ENCODE peak calls at places on chromosomes 6 and 20, in nine cellular contexts. T is amniotic stem cell; P is HTR-8/SVneo; F is foreskin fibroblast; S is AG09309; H is stimulated activated naive CD8-positive, alpha-beta T cell treated with anti-CD3 and anti-CD28 coated beads, Interleukin-15, Interleukin-2, amounts not matched to agents 100 U/mL and 50 U/mL, for 24 hours; W is activated CD8-positive, alpha-beta memory T cell treated with anti-CD3 and anti-CD28 coated beads for 1 hour; M is CD8-positive, alpha-beta memory T cell; C is activated CD4-positive, CD25-positive, alpha-beta regulatory T cell. B is an unnamed sample.
A peak's percentile ranks its signal among the peaks of the same experiment; 100 is the strongest.

GRCh38 chr20:16609066-16609465 is 35.8 kb upstream of the KIF16B start:
- DNase-seq in H (no peak), T (no peak), C (no peak), P (no peak), W (no peak), F (no peak), S (no peak), M (no peak), B (no peak)

GRCh38 chr20:5491463-5491862 is 174.7 kb upstream of the PROKR2 start:
- DNase-seq in W (no peak), M (no peak), T (no peak), S (no peak), C (no peak), F (no peak), H (no peak), P (no peak), B (no peak)

GRCh38 chr6:152984387-152984872 is 1.6 kb upstream of the FBXO5 start:
- DNase-seq in S (no peak), T (no peak), C (no peak), P (no peak), F (peak; percentile 31), M (no peak), W (no peak), H (no peak), B (no peak)

GRCh38 chr20:63934271-63935068 is 21.7 kb downstream of the UCKL1 start:
- DNase-seq in T (no peak), H (no peak), M (no peak), P (no peak), F (no peak), S (no peak), C (no peak), W (no peak), B (no peak)

GRCh38 chr6:38612386-38612965 is 27.3 kb downstream of the BTBD9 start:
- DNase-seq in F (peak; percentile 75), M (no peak), W (no peak), P (no peak), S (peak; percentile 71), C (no peak), T (no peak), H (no peak), B (no peak)

GRCh38 chr6:43076928-43077809 is 1.1 kb downstream of the PTK7 start:
- DNase-seq in C (no peak), T (no peak), P (no peak), F (peak; percentile 73), W (no peak), S (no peak), M (no peak), H (peak; percentile 11), B (no peak)

GRCh38 chr20:33061626-33062025 is 7.9 kb downstream of the BPIFB3 start:
- DNase-seq in S (no peak), M (no peak), F (no peak), T (no peak), C (no peak), P (no peak), H (no peak), W (no peak), B (no peak)

GRCh38 chr20:49641683-49642649 is 71.7 kb downstream of the B4GALT5 start:
- DNase-seq in F (no peak), H (no peak), M (no peak), P (no peak), S (no peak), C (no peak), T (no peak), W (no peak), B (no peak)

GRCh38 chr20:32731882-32732266 is 11.4 kb downstream of the COMMD7 start:
- DNase-seq in T (no peak), P (no peak), W (no peak), H (no peak), S (no peak), F (peak; percentile 73), C (no peak), M (no peak), B (no peak)

GRCh38 chr6:124022641-124023040 is 219.0 kb downstream of the NKAIN2 start:
- DNase-seq in S (no peak), M (no peak), C (no peak), H (no peak), F (no peak), T (no peak), W (no peak), P (no peak), B (no peak)

GRCh38 chr6:149964243-149965190 is 774 bp downstream of the ULBP1 start:
- DNase-seq in M (no peak), W (no peak), S (no peak), H (peak; percentile 37), P (no peak), T (no peak), C (no peak), F (peak; percentile 57), B (no peak)

GRCh38 chr6:13427838-13428527 is 59.4 kb downstream of the GFOD1 start:
- DNase-seq in S (no peak), C (no peak), F (no peak), P (no peak), T (no peak), W (peak; percentile 54), M (peak; percentile 53), H (peak; percentile 85), B (no peak)

GRCh38 chr6:14889172-14889571 is 356.7 kb upstream of the JARID2 start:
- DNase-seq in M (no peak), F (peak; percentile 54), T (no peak), W (no peak), H (no peak), P (no peak), S (no peak), C (no peak), B (no peak)

GRCh38 chr20:13665709-13666108 is 27.0 kb upstream of the TASP1 start:
- DNase-seq in F (no peak), H (no peak), M (no peak), W (no peak), P (no peak), S (no peak), T (no peak), C (no peak), B (no peak)

GRCh38 chr6:145148392-145149175 is 586.7 kb downstream of the EPM2A start:
- DNase-seq in H (no peak), F (peak; percentile 95), P (peak; percentile 53), C (no peak), M (no peak), T (peak; percentile 13), S (peak; percentile 77), W (no peak), B (peak; percentile 30)

GRCh38 chr6:142833054-142833453 is 111.9 kb downstream of the HIVEP2 start:
- DNase-seq in W (no peak), H (no peak), M (no peak), C (no peak), T (peak; percentile 72), S (peak; percentile 74), P (no peak), F (peak; percentile 94), B (peak; percentile 72)

GRCh38 chr6:27791182-27791939 is 120.8 kb downstream of the OR2B2 start:
- DNase-seq in F (peak; percentile 91), H (peak; percentile 65), T (peak; percentile 64), C (no peak), W (no peak), P (peak; percentile 35), M (no peak), S (peak; percentile 54), B (peak; percentile 85)

GRCh38 chr6:11607381-11607780 is 69.8 kb downstream of the TMEM170B start:
- DNase-seq in C (no peak), M (no peak), S (no peak), P (no peak), F (no peak), T (no peak), W (no peak), H (no peak), B (no peak)

GRCh38 chr6:135887069-135887468 is 35.6 kb downstream of the PDE7B start:
- DNase-seq in F (no peak), P (no peak), S (no peak), M (no peak), W (no peak), C (no peak), H (no peak), T (no peak), B (no peak)

GRCh38 chr20:13788167-13788834 is 3.5 kb downstream of the NDUFAF5 start:
- DNase-seq in C (no peak), T (no peak), M (no peak), F (peak; percentile 79), W (no peak), S (no peak), P (peak; percentile 42), H (peak; percentile 28), B (peak; percentile 49)

GRCh38 chr6:35251949-35252348 is 7.6 kb upstream of the ZNF76 start:
- DNase-seq in W (no peak), S (no peak), F (no peak), M (no peak), P (no peak), H (no peak), C (no peak), T (no peak), B (no peak)

GRCh38 chr6:89321131-89321530 is 6.0 kb upstream of the GABRR2 start:
- DNase-seq in S (no peak), T (no peak), W (no peak), C (no peak), F (no peak), P (no peak), H (no peak), M (no peak), B (no peak)

GRCh38 chr20:19583532-19584175 is 174.4 kb upstream of the RIN2 start:
- DNase-seq in M (no peak), W (no peak), F (peak; percentile 77), S (peak; percentile 11), H (peak; percentile 59), T (no peak), C (no peak), P (peak; percentile 28), B (peak; percentile 37)